ENCODE peak calls at places on chromosome 11, in nine cellular contexts. P is ecto neural progenitor cell; T is HTR-8/SVneo; R is stimulated activated CD8-positive, alpha-beta memory T cell treated with anti-CD3 and anti-CD28 coated beads, Interleukin-15, amount 100 ng/mL, for 48 hours; O is esophagus squamous epithelium; L is NCI-H1694; F is hepatic stellate cell; D is stromal cell of bone marrow; C is activated CD4-positive, alpha-beta T cell treated with anti-CD3 and anti-CD28 coated beads for 24 hours. I is an unnamed sample.

GRCh38 chr11:120710354-120711187 is 199.0 kb downstream of the GRIK4 start:
- DNase-seq in P (peak), T (peak), R (no peak), O (no peak), L (no peak), F (peak), D (peak), C (no peak), I (peak)

GRCh38 chr11:32088117-32088941 is 2.5 kb upstream of the RCN1 start:
- DNase-seq in P (no peak), T (peak), R (no peak), O (no peak), L (no peak), F (peak), D (peak), C (no peak), I (peak)

GRCh38 chr11:108286956-108287355 is 64.1 kb downstream of the ATM start:
- DNase-seq in P (no peak), T (no peak), R (no peak), O (no peak), L (no peak), F (no peak), D (no peak), C (no peak), I (no peak)

GRCh38 chr11:25734592-25735211 is 597.2 kb upstream of the ANO3 start:
- DNase-seq in P (no peak), T (peak), R (no peak), O (no peak), L (no peak), F (no peak), D (no peak), C (no peak), I (peak)

GRCh38 chr11:1129666-1130160 is 28.0 kb upstream of the MUC5AC start:
- DNase-seq in P (peak), T (no peak), R (no peak), O (no peak), L (no peak), F (no peak), D (no peak), C (no peak), I (no peak)

GRCh38 chr11:37926772-37927171 is 1328.7 kb upstream of the RAG2 start:
- DNase-seq in P (no peak), T (no peak), R (no peak), O (no peak), L (no peak), F (no peak), D (no peak), C (no peak), I (no peak)

GRCh38 chr11:63917685-63918523 is 940 bp upstream of the RCOR2 start:
- DNase-seq in P (peak), T (no peak), R (no peak), O (no peak), L (peak), F (peak), D (no peak), C (peak), I (no peak)

GRCh38 chr11:102664001-102664752 is 39.0 kb upstream of the MMP20 start:
- DNase-seq in P (no peak), T (no peak), R (no peak), O (no peak), L (no peak), F (no peak), D (no peak), C (no peak), I (no peak)

GRCh38 chr11:2194877-2195755 is 23.5 kb upstream of the TH start:
- DNase-seq in P (peak), T (peak), R (peak), O (no peak), L (no peak), F (peak), D (no peak), C (peak), I (no peak)

GRCh38 chr11:8586184-8586583 is 7.8 kb downstream of the STK33 start:
- DNase-seq in P (no peak), T (no peak), R (no peak), O (no peak), L (no peak), F (no peak), D (no peak), C (no peak), I (no peak)

GRCh38 chr11:66478823-66479740 is 1.2 kb upstream of the DPP3 start:
- DNase-seq in P (no peak), T (peak), R (no peak), O (no peak), L (no peak), F (peak), D (peak), C (no peak), I (no peak)

GRCh38 chr11:72807021-72807693 is 7.1 kb upstream of the ATG16L2 start:
- DNase-seq in P (no peak), T (no peak), R (no peak), O (no peak), L (no peak), F (no peak), D (peak), C (no peak), I (no peak)

GRCh38 chr11:69702769-69703510 is 882 bp downstream of the FGF19 start:
- DNase-seq in P (peak), T (no peak), R (no peak), O (no peak), L (no peak), F (no peak), D (no peak), C (no peak), I (no peak)

GRCh38 chr11:126584028-126584427 is 228.5 kb downstream of the ST3GAL4 start:
- DNase-seq in P (no peak), T (no peak), R (no peak), O (no peak), L (no peak), F (no peak), D (no peak), C (no peak), I (no peak)

GRCh38 chr11:122146475-122146874 is 30.5 kb upstream of the BLID start:
- DNase-seq in P (no peak), T (no peak), R (no peak), O (no peak), L (no peak), F (no peak), D (no peak), C (no peak), I (no peak)

GRCh38 chr11:79119491-79120284 is 321.1 kb downstream of the TENM4 start:
- DNase-seq in P (no peak), T (no peak), R (no peak), O (no peak), L (peak), F (no peak), D (no peak), C (no peak), I (no peak)

GRCh38 chr11:2582436-2582931 is 117.3 kb downstream of the KCNQ1OT1 start:
- DNase-seq in P (peak), T (no peak), R (no peak), O (no peak), L (no peak), F (no peak), D (no peak), C (no peak), I (no peak)

GRCh38 chr11:65646921-65647701 is 9.2 kb downstream of the SIPA1 start:
- DNase-seq in P (peak), T (no peak), R (no peak), O (no peak), L (no peak), F (no peak), D (no peak), C (no peak), I (no peak)

GRCh38 chr11:19087658-19088057 is 27.1 kb upstream of the MRGPRX2 start:
- DNase-seq in P (no peak), T (no peak), R (no peak), O (no peak), L (no peak), F (peak), D (peak), C (no peak), I (no peak)

GRCh38 chr11:124868322-124869274 is 3.4 kb downstream of the ROBO3 start:
- DNase-seq in P (no peak), T (no peak), R (no peak), O (no peak), L (no peak), F (no peak), D (no peak), C (no peak), I (no peak)

GRCh38 chr11:8045839-8046238 is 35.2 kb upstream of the TUB start:
- DNase-seq in P (no peak), T (no peak), R (no peak), O (no peak), L (no peak), F (no peak), D (no peak), C (no peak), I (no peak)

GRCh38 chr11:73228268-73229134 is 10.4 kb downstream of the P2RY2 start:
- DNase-seq in P (no peak), T (no peak), R (no peak), O (no peak), L (no peak), F (no peak), D (no peak), C (no peak), I (no peak)

I was measured in non-pigmented ciliary epithelial cell.